ENCODE peak calls at places on chromosomes 12 and 14, in eight cellular contexts. One of them, this sample, is unnamed.

GRCh38 chr12:79115743-79116142 is 251.2 kb downstream of the SYT1 start:
- DNase-seq in mucosa of descending colon: no peak
- DNase-seq in tibial artery: no peak
- DNase-seq in transverse colon: no peak
- DNase-seq in ovary: no peak
- DNase-seq in HL-60: no peak
- DNase-seq in AG04450: no peak
- DNase-seq in fibroblast of lung: no peak
- DNase-seq in this sample: no peak

GRCh38 chr12:14845350-14845750 is 2.0 kb upstream of the ART4 start:
- DNase-seq in ovary: no peak
- DNase-seq in mucosa of descending colon: peak; percentile 77
- DNase-seq in fibroblast of lung: peak; percentile 52
- DNase-seq in AG04450: peak; percentile 48
- DNase-seq in transverse colon: peak; percentile 49
- DNase-seq in HL-60: peak; percentile 52
- DNase-seq in tibial artery: peak; percentile 65
- DNase-seq in this sample: peak; percentile 53

GRCh38 chr12:111664961-111665865 is 20.5 kb downstream of the BRAP start:
- DNase-seq in ovary: no peak
- DNase-seq in mucosa of descending colon: no peak
- DNase-seq in transverse colon: no peak
- DNase-seq in tibial artery: no peak
- DNase-seq in fibroblast of lung: no peak
- DNase-seq in AG04450: no peak
- DNase-seq in HL-60: no peak
- DNase-seq in this sample: no peak

GRCh38 chr14:56953884-56954283 is 143.6 kb upstream of the OTX2 start:
- DNase-seq in fibroblast of lung: no peak
- DNase-seq in mucosa of descending colon: no peak
- DNase-seq in tibial artery: no peak
- DNase-seq in transverse colon: no peak
- DNase-seq in HL-60: no peak
- DNase-seq in ovary: no peak
- DNase-seq in AG04450: no peak
- DNase-seq in this sample: no peak

GRCh38 chr12:53053223-53054111 is 3.6 kb downstream of the TNS2 start:
- DNase-seq in HL-60: peak; percentile 43
- DNase-seq in transverse colon: peak; percentile 90
- DNase-seq in ovary: peak; percentile 70
- DNase-seq in AG04450: no peak
- DNase-seq in mucosa of descending colon: peak; percentile 87
- DNase-seq in fibroblast of lung: no peak
- DNase-seq in tibial artery: peak; percentile 89
- DNase-seq in this sample: no peak

GRCh38 chr12:123897221-123897620 is 75.4 kb downstream of the CCDC92 start:
- DNase-seq in HL-60: no peak
- DNase-seq in transverse colon: no peak
- DNase-seq in tibial artery: no peak
- DNase-seq in mucosa of descending colon: no peak
- DNase-seq in AG04450: peak; percentile 55
- DNase-seq in ovary: no peak
- DNase-seq in fibroblast of lung: peak; percentile 82
- DNase-seq in this sample: peak; percentile 71

GRCh38 chr12:124195226-124195938 is 99.5 kb upstream of the RFLNA start:
- DNase-seq in AG04450: no peak
- DNase-seq in fibroblast of lung: peak; percentile 12
- DNase-seq in HL-60: no peak
- DNase-seq in transverse colon: no peak
- DNase-seq in tibial artery: no peak
- DNase-seq in mucosa of descending colon: no peak
- DNase-seq in ovary: no peak
- DNase-seq in this sample: no peak

GRCh38 chr14:35825968-35826217 is 245 bp upstream of the BRMS1L start:
- DNase-seq in tibial artery: no peak
- DNase-seq in AG04450: no peak
- DNase-seq in HL-60: no peak
- DNase-seq in transverse colon: no peak
- DNase-seq in mucosa of descending colon: no peak
- DNase-seq in ovary: no peak
- DNase-seq in fibroblast of lung: no peak
- DNase-seq in this sample: no peak

GRCh38 chr14:90775441-90775840 is 40.8 kb downstream of the TTC7B start:
- DNase-seq in ovary: no peak
- DNase-seq in mucosa of descending colon: no peak
- DNase-seq in HL-60: no peak
- DNase-seq in fibroblast of lung: no peak
- DNase-seq in tibial artery: no peak
- DNase-seq in AG04450: no peak
- DNase-seq in transverse colon: no peak
- DNase-seq in this sample: no peak

GRCh38 chr14:70995671-70996070 is 88.4 kb downstream of the PCNX1 start:
- DNase-seq in transverse colon: peak; percentile 21
- DNase-seq in ovary: no peak
- DNase-seq in tibial artery: no peak
- DNase-seq in AG04450: no peak
- DNase-seq in HL-60: no peak
- DNase-seq in fibroblast of lung: no peak
- DNase-seq in mucosa of descending colon: peak; percentile 20
- DNase-seq in this sample: peak; percentile 8
- TF ChIP-seq CTCF in transverse colon: no peak
- TF ChIP-seq CTCF in ovary: no peak
- TF ChIP-seq CTCF in tibial artery: no peak
- TF ChIP-seq CTCF in AG04450: no peak
- TF ChIP-seq CTCF in HL-60: no peak
- TF ChIP-seq CTCF in fibroblast of lung: no peak
- TF ChIP-seq CTCF in mucosa of descending colon: no peak
- TF ChIP-seq CTCF in this sample: no peak

GRCh38 chr12:64673490-64674169 is 63.3 kb downstream of the RASSF3 start:
- DNase-seq in mucosa of descending colon: no peak
- DNase-seq in AG04450: no peak
- DNase-seq in ovary: no peak
- DNase-seq in fibroblast of lung: peak; percentile 76
- DNase-seq in transverse colon: no peak
- DNase-seq in HL-60: no peak
- DNase-seq in tibial artery: no peak
- DNase-seq in this sample: no peak
- H3K4me3 ChIP-seq in mucosa of descending colon: no peak overlapping the region
- H3K4me3 ChIP-seq in AG04450: no peak overlapping the region
- H3K4me3 ChIP-seq in ovary: no peak overlapping the region
- H3K4me3 ChIP-seq in fibroblast of lung: no peak overlapping the region
- H3K4me3 ChIP-seq in transverse colon: no peak overlapping the region
- H3K4me3 ChIP-seq in HL-60: no peak overlapping the region
- H3K4me3 ChIP-seq in tibial artery: no peak overlapping the region
- H3K4me3 ChIP-seq in this sample: no peak overlapping the region

DNA sequence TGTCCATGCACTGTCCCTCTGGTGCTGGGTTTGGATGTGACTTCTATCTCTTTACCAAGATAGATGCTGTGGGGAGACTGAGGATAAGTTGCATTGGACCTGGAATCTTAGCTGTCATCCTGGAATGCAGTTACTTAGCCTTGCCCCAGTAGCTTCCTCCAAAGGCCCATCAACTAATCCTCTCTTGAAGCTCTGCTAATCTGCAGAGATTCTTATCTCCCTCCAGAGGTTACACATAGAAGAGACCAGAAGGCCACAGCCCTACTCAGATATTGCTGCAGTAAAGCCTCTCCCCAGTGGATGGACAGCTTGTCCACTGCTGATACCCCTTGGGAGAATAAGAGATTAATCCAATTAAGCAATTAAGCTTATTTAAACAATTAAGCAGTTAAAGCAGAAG is 867.2 kb downstream of the BCL11B start:
- DNase-seq in transverse colon: no peak
- DNase-seq in HL-60: no peak
- DNase-seq in ovary: no peak
- DNase-seq in tibial artery: no peak
- DNase-seq in AG04450: no peak
- DNase-seq in fibroblast of lung: no peak
- DNase-seq in mucosa of descending colon: no peak
- DNase-seq in this sample: no peak
- TF ChIP-seq CTCF in transverse colon: no peak
- TF ChIP-seq CTCF in HL-60: no peak
- TF ChIP-seq CTCF in ovary: no peak
- TF ChIP-seq CTCF in tibial artery: no peak
- TF ChIP-seq CTCF in AG04450: no peak
- TF ChIP-seq CTCF in fibroblast of lung: no peak
- TF ChIP-seq CTCF in mucosa of descending colon: no peak
- TF ChIP-seq CTCF in this sample: no peak

GRCh38 chr14:92323031-92323915 is at the start of gene SLC24A4:
- DNase-seq in HL-60: peak; percentile 5
- DNase-seq in tibial artery: no peak
- DNase-seq in ovary: no peak
- DNase-seq in AG04450: no peak
- DNase-seq in mucosa of descending colon: no peak
- DNase-seq in transverse colon: no peak
- DNase-seq in fibroblast of lung: peak; percentile 22
- DNase-seq in this sample: no peak
- H3K4me3 ChIP-seq in HL-60: peak within 1 kb of the TSS; percentile 26
- H3K4me3 ChIP-seq in tibial artery: peak within 1 kb of the TSS; percentile 52
- H3K4me3 ChIP-seq in ovary: peak within 1 kb of the TSS; percentile 20
- H3K4me3 ChIP-seq in AG04450: no peak within 1 kb of the TSS
- H3K4me3 ChIP-seq in mucosa of descending colon: no peak within 1 kb of the TSS
- H3K4me3 ChIP-seq in transverse colon: peak within 1 kb of the TSS; percentile 48
- H3K4me3 ChIP-seq in fibroblast of lung: no peak within 1 kb of the TSS
- H3K4me3 ChIP-seq in this sample: no peak within 1 kb of the TSS

GRCh38 chr12:26400627-26401026 is 205.3 kb downstream of the SSPN start:
- DNase-seq in transverse colon: no peak
- DNase-seq in AG04450: no peak
- DNase-seq in mucosa of descending colon: no peak
- DNase-seq in tibial artery: no peak
- DNase-seq in fibroblast of lung: no peak
- DNase-seq in HL-60: no peak
- DNase-seq in ovary: no peak
- DNase-seq in this sample: no peak

GRCh38 chr12:26406391-26406790 is 211.0 kb downstream of the SSPN start:
- DNase-seq in ovary: no peak
- DNase-seq in transverse colon: no peak
- DNase-seq in HL-60: no peak
- DNase-seq in AG04450: no peak
- DNase-seq in fibroblast of lung: no peak
- DNase-seq in mucosa of descending colon: no peak
- DNase-seq in tibial artery: no peak
- DNase-seq in this sample: no peak

GRCh38 chr12:26403601-26404000 is 208.2 kb downstream of the SSPN start:
- DNase-seq in transverse colon: no peak
- DNase-seq in HL-60: no peak
- DNase-seq in tibial artery: no peak
- DNase-seq in mucosa of descending colon: no peak
- DNase-seq in ovary: no peak
- DNase-seq in fibroblast of lung: no peak
- DNase-seq in AG04450: no peak
- DNase-seq in this sample: no peak

GRCh38 chr12:26401874-26402273 is 206.5 kb downstream of the SSPN start:
- DNase-seq in ovary: no peak
- DNase-seq in tibial artery: no peak
- DNase-seq in AG04450: no peak
- DNase-seq in HL-60: no peak
- DNase-seq in mucosa of descending colon: no peak
- DNase-seq in fibroblast of lung: no peak
- DNase-seq in transverse colon: no peak
- DNase-seq in this sample: no peak

DNA sequence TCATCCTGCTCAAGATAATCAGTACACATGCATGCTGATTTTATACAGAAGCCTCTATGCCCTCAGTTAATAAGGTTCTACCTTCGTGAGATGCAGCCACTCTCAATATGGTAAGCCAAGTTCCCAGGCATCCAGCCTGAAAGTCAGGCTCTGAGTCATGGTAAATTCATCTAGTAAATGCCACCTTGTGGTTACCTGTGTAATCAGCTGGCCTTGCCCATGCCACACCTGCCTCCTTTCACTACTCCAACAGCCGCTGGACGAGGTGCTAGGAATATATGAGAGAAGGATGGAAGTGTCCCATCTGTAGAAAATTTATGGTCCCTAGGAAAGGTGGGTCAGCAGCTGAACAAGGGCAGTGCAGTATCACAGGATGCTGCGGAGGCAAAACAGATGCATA is 207.3 kb downstream of the SSPN start:
- DNase-seq in fibroblast of lung: peak; percentile 9
- DNase-seq in transverse colon: peak; percentile 46
- DNase-seq in mucosa of descending colon: peak; percentile 72
- DNase-seq in tibial artery: no peak
- DNase-seq in AG04450: no peak
- DNase-seq in ovary: no peak
- DNase-seq in HL-60: no peak
- DNase-seq in this sample: no peak
- TF ChIP-seq CTCF in fibroblast of lung: no peak
- TF ChIP-seq CTCF in transverse colon: peak; percentile 40
- TF ChIP-seq CTCF in mucosa of descending colon: no peak
- TF ChIP-seq CTCF in tibial artery: no peak
- TF ChIP-seq CTCF in AG04450: no peak
- TF ChIP-seq CTCF in ovary: no peak
- TF ChIP-seq CTCF in HL-60: no peak
- TF ChIP-seq CTCF in this sample: no peak

GRCh38 chr12:4858385-4858784 is 51.3 kb upstream of the KCNA1 start:
- DNase-seq in ovary: no peak
- DNase-seq in transverse colon: no peak
- DNase-seq in HL-60: no peak
- DNase-seq in fibroblast of lung: no peak
- DNase-seq in tibial artery: no peak
- DNase-seq in mucosa of descending colon: peak; percentile 21
- DNase-seq in AG04450: no peak
- DNase-seq in this sample: no peak
- H3K4me3 ChIP-seq in ovary: no peak overlapping the region
- H3K4me3 ChIP-seq in transverse colon: no peak overlapping the region
- H3K4me3 ChIP-seq in HL-60: no peak overlapping the region
- H3K4me3 ChIP-seq in fibroblast of lung: no peak overlapping the region
- H3K4me3 ChIP-seq in tibial artery: no peak overlapping the region
- H3K4me3 ChIP-seq in mucosa of descending colon: no peak overlapping the region
- H3K4me3 ChIP-seq in AG04450: no peak overlapping the region
- H3K4me3 ChIP-seq in this sample: no peak overlapping the region

This sample was measured in AG10803.